ENCODE peak calls at places on chromosomes 4 and X, in four cellular contexts. I, P, E and F are unnamed samples.
A peak's percentile ranks its signal among the peaks of the same experiment; 100 is the strongest.

GRCh38 chr4:122480023-122480422 is 23.5 kb upstream of the IL2 start:
- DNase-seq in I (no peak), E (no peak), P (no peak), F (no peak)

GRCh38 chr4:573122-573892 is 2.8 kb downstream of the TMEM271 start:
- DNase-seq in E (no peak), P (no peak), I (no peak), F (no peak)

GRCh38 chrX:131763674-131764073 is 219.8 kb downstream of the OR13H1 start:
- DNase-seq in P (no peak), I (peak; percentile 95), E (no peak), F (no peak)

GRCh38 chrX:123732679-123733363 is at the start of gene THOC2:
- DNase-seq in I (peak; percentile 49), P (peak; percentile 48), E (peak; percentile 71), F (peak; percentile 90)

GRCh38 chr4:93199492-93199891 is 629.1 kb upstream of the ATOH1 start:
- DNase-seq in I (no peak), E (no peak), P (peak; percentile 2), F (peak; percentile 3)

GRCh38 chr4:141890279-141890678 is 253.9 kb downstream of the IL15 start:
- DNase-seq in P (no peak), I (no peak), E (no peak), F (no peak)

GRCh38 chr4:179465131-179465797 is 2023.0 kb upstream of the AGA start:
- DNase-seq in E (no peak), I (no peak), P (no peak), F (peak; percentile 15)

GRCh38 chr4:180664766-180665368 is 1578.3 kb upstream of the TENM3 start:
- DNase-seq in E (peak; percentile 37), P (peak; percentile 21), I (peak; percentile 25), F (peak; percentile 43)

GRCh38 chrX:318739-319578 is at the start of gene GTPBP6:
- DNase-seq in P (peak; percentile 90), E (peak; percentile 76), I (peak; percentile 99), F (peak; percentile 91)

GRCh38 chr4:19580090-19580489 is 671.6 kb upstream of the SLIT2 start:
- DNase-seq in P (no peak), E (no peak), I (no peak), F (no peak)

GRCh38 chrX:1323315-1323714 is 13.3 kb upstream of the IL3RA start:
- DNase-seq in P (peak; percentile 57), I (peak; percentile 55), E (peak; percentile 36), F (peak; percentile 90)

GRCh38 chr4:87166296-87166854 is 54.0 kb downstream of the KLHL8 start:
- DNase-seq in E (no peak), P (no peak), I (no peak), F (no peak)

GRCh38 chrX:107076158-107076557 is 42.5 kb downstream of the RBM41 start:
- DNase-seq in P (no peak), I (no peak), E (no peak), F (no peak)

GRCh38 chr4:122992111-122992510 is 69.7 kb upstream of the NUDT6 start:
- DNase-seq in P (no peak), I (no peak), E (no peak), F (no peak)

GRCh38 chr4:94439606-94440005 is 12.1 kb upstream of the PDLIM5 start:
- DNase-seq in P (no peak), E (no peak), I (no peak), F (no peak)

GRCh38 chr4:119550857-119551532 is 77.6 kb downstream of the PDE5A start:
- DNase-seq in E (no peak), I (no peak), P (no peak), F (no peak)

GRCh38 chr4:106898621-106899230 is 137.4 kb downstream of the DKK2 start:
- DNase-seq in P (peak; percentile 9), I (no peak), E (peak; percentile 39), F (peak; percentile 50)

GRCh38 chr4:110042540-110043517 is 130.1 kb downstream of the EGF start:
- DNase-seq in I (no peak), P (no peak), E (no peak), F (no peak)

GRCh38 chr4:67909910-67910905 is 26.4 kb upstream of the TMPRSS11D start:
- DNase-seq in I (no peak), P (no peak), E (no peak), F (no peak)

GRCh38 chr4:99062120-99062519 is 26.5 kb downstream of the ADH5 start:
- DNase-seq in P (no peak), I (peak; percentile 9), E (no peak), F (no peak)

GRCh38 chrX:153600032-153600373 is 1.1 kb upstream of the CCNQ start:
- DNase-seq in E (no peak), P (no peak), I (no peak), F (peak; percentile 29)

GRCh38 chr4:34512631-34513030 is 1731.7 kb downstream of the ARAP2 start:
- DNase-seq in P (no peak), E (no peak), I (no peak), F (no peak)

GRCh38 chrX:27735914-27736313 is 71.9 kb upstream of the MAGEB10 start:
- DNase-seq in I (no peak), E (no peak), P (no peak), F (no peak)

GRCh38 chr4:2673157-2673556 is 83.0 kb downstream of the TNIP2 start:
- DNase-seq in P (no peak), I (no peak), E (peak; percentile 40), F (no peak)
- TF ChIP-seq SPI1 in P (no peak), I (no peak), E (no peak), F (no peak)

GRCh38 chrX:45011131-45011530 is 138.1 kb downstream of the KDM6A start:
- DNase-seq in I (no peak), E (no peak), P (no peak), F (no peak)
- TF ChIP-seq SPI1 in I (no peak), E (no peak), P (no peak), F (no peak)

DNA sequence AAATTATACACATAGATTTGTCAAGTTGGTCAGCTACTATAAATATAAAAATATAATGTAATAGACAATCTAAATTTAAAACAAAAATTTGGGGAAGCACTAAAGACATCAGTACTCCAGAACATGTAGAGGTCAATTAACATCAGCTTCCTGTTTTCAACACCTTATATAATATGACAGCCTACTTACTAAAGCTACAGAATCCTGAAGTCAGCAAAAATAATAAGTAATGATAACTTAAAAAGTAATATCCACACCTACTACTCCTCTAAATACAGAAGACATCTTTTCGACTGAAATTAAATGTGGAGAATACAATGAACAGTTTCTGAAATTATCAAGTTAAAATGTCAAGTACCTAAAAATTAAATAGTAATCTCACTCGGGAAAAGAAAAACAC is 118.6 kb downstream of the LRBA start:
- DNase-seq in E (no peak), I (no peak), P (no peak), F (no peak)
- TF ChIP-seq SPI1 in E (no peak), I (no peak), P (no peak), F (no peak)

GRCh38 chr4:72568959-72569718 is at the start of gene ADAMTS3:
- DNase-seq in I (no peak), E (peak; percentile 82), P (peak; percentile 30), F (peak; percentile 12)
- TF ChIP-seq SPI1 in I (no peak), E (no peak), P (no peak), F (no peak)

GRCh38 chr4:156977435-156978160 is 6.0 kb upstream of the PDGFC start:
- DNase-seq in P (no peak), E (no peak), I (no peak), F (no peak)
- TF ChIP-seq SPI1 in P (no peak), E (no peak), I (no peak), F (no peak)